ENCODE peak calls at places on chromosomes 2 and 18, in ten cellular contexts. One of them, this sample, is unnamed. For H3K4me1, the result is how much of the 10 kb centered on the place peaks cover.

GRCh38 chr2:98738304-98738703 is 7.4 kb upstream of the MGAT4A start:
- DNase-seq in colonic mucosa: no peak
- DNase-seq in gastrocnemius medialis: no peak
- DNase-seq in lower lobe of right lung: no peak
- DNase-seq in RWPE2: no peak
- DNase-seq in tibial nerve: no peak
- DNase-seq in OCI-LY7: no peak
- DNase-seq in K562: no peak
- DNase-seq in neural progenitor cell: no peak
- DNase-seq in kidney: no peak
- DNase-seq in this sample: no peak

GRCh38 chr2:122255924-122256323 is 500.5 kb downstream of the TSN start:
- DNase-seq in colonic mucosa: no peak
- DNase-seq in gastrocnemius medialis: no peak
- DNase-seq in lower lobe of right lung: no peak
- DNase-seq in RWPE2: no peak
- DNase-seq in tibial nerve: no peak
- DNase-seq in OCI-LY7: no peak
- DNase-seq in K562: no peak
- DNase-seq in neural progenitor cell: no peak
- DNase-seq in kidney: no peak
- DNase-seq in this sample: no peak

GRCh38 chr18:59696311-59697235 is 650 bp downstream of the CCBE1 start:
- DNase-seq in colonic mucosa: no peak
- DNase-seq in gastrocnemius medialis: no peak
- DNase-seq in lower lobe of right lung: no peak
- DNase-seq in RWPE2: no peak
- DNase-seq in tibial nerve: no peak
- DNase-seq in OCI-LY7: no peak
- DNase-seq in K562: no peak
- DNase-seq in neural progenitor cell: peak
- DNase-seq in kidney: no peak
- DNase-seq in this sample: peak

GRCh38 chr18:50096766-50097435 is 98.0 kb downstream of the MYO5B start:
- DNase-seq in colonic mucosa: no peak
- DNase-seq in gastrocnemius medialis: no peak
- DNase-seq in lower lobe of right lung: no peak
- DNase-seq in RWPE2: no peak
- DNase-seq in tibial nerve: no peak
- DNase-seq in OCI-LY7: no peak
- DNase-seq in K562: no peak
- DNase-seq in neural progenitor cell: no peak
- DNase-seq in kidney: no peak
- DNase-seq in this sample: no peak

GRCh38 chr2:15794608-15795134 is 145.7 kb upstream of the MYCN start:
- DNase-seq in colonic mucosa: no peak
- DNase-seq in gastrocnemius medialis: no peak
- DNase-seq in lower lobe of right lung: no peak
- DNase-seq in RWPE2: no peak
- DNase-seq in tibial nerve: no peak
- DNase-seq in OCI-LY7: no peak
- DNase-seq in K562: no peak
- DNase-seq in neural progenitor cell: no peak
- DNase-seq in kidney: no peak
- DNase-seq in this sample: no peak

GRCh38 chr2:21804151-21804550 is 680.4 kb downstream of the TDRD15 start:
- DNase-seq in colonic mucosa: no peak
- DNase-seq in gastrocnemius medialis: no peak
- DNase-seq in lower lobe of right lung: no peak
- DNase-seq in RWPE2: no peak
- DNase-seq in tibial nerve: no peak
- DNase-seq in OCI-LY7: no peak
- DNase-seq in K562: no peak
- DNase-seq in neural progenitor cell: no peak
- DNase-seq in kidney: no peak
- DNase-seq in this sample: no peak

GRCh38 chr2:98568161-98568956 is 40.0 kb downstream of the COA5 start:
- DNase-seq in colonic mucosa: no peak
- DNase-seq in gastrocnemius medialis: no peak
- DNase-seq in lower lobe of right lung: no peak
- DNase-seq in RWPE2: no peak
- DNase-seq in tibial nerve: no peak
- DNase-seq in OCI-LY7: no peak
- DNase-seq in K562: no peak
- DNase-seq in neural progenitor cell: no peak
- DNase-seq in kidney: no peak
- DNase-seq in this sample: no peak

GRCh38 chr2:217263796-217264195 is 403.9 kb upstream of the TNP1 start:
- DNase-seq in colonic mucosa: no peak
- DNase-seq in gastrocnemius medialis: no peak
- DNase-seq in lower lobe of right lung: no peak
- DNase-seq in RWPE2: no peak
- DNase-seq in tibial nerve: no peak
- DNase-seq in OCI-LY7: no peak
- DNase-seq in K562: no peak
- DNase-seq in neural progenitor cell: no peak
- DNase-seq in kidney: no peak
- DNase-seq in this sample: no peak

GRCh38 chr2:69020496-69020895 is 7.5 kb downstream of the ANTXR1 start:
- DNase-seq in colonic mucosa: no peak
- DNase-seq in gastrocnemius medialis: no peak
- DNase-seq in lower lobe of right lung: no peak
- DNase-seq in RWPE2: no peak
- DNase-seq in tibial nerve: no peak
- DNase-seq in OCI-LY7: no peak
- DNase-seq in K562: no peak
- DNase-seq in neural progenitor cell: no peak
- DNase-seq in kidney: no peak
- DNase-seq in this sample: no peak

GRCh38 chr2:69017876-69018275 is 4.9 kb downstream of the ANTXR1 start:
- DNase-seq in colonic mucosa: no peak
- DNase-seq in gastrocnemius medialis: no peak
- DNase-seq in lower lobe of right lung: no peak
- DNase-seq in RWPE2: no peak
- DNase-seq in tibial nerve: no peak
- DNase-seq in OCI-LY7: no peak
- DNase-seq in K562: no peak
- DNase-seq in neural progenitor cell: no peak
- DNase-seq in kidney: no peak
- DNase-seq in this sample: no peak

GRCh38 chr2:69013837-69014796 is 1.1 kb downstream of the ANTXR1 start:
- DNase-seq in colonic mucosa: no peak
- DNase-seq in gastrocnemius medialis: no peak
- DNase-seq in lower lobe of right lung: no peak
- DNase-seq in RWPE2: no peak
- DNase-seq in tibial nerve: no peak
- DNase-seq in OCI-LY7: no peak
- DNase-seq in K562: no peak
- DNase-seq in neural progenitor cell: peak
- DNase-seq in kidney: no peak
- DNase-seq in this sample: no peak

GRCh38 chr2:69018629-69019227 is 5.7 kb downstream of the ANTXR1 start:
- DNase-seq in colonic mucosa: no peak
- DNase-seq in gastrocnemius medialis: no peak
- DNase-seq in lower lobe of right lung: no peak
- DNase-seq in RWPE2: no peak
- DNase-seq in tibial nerve: no peak
- DNase-seq in OCI-LY7: no peak
- DNase-seq in K562: no peak
- DNase-seq in neural progenitor cell: no peak
- DNase-seq in kidney: no peak
- DNase-seq in this sample: no peak

DNA sequence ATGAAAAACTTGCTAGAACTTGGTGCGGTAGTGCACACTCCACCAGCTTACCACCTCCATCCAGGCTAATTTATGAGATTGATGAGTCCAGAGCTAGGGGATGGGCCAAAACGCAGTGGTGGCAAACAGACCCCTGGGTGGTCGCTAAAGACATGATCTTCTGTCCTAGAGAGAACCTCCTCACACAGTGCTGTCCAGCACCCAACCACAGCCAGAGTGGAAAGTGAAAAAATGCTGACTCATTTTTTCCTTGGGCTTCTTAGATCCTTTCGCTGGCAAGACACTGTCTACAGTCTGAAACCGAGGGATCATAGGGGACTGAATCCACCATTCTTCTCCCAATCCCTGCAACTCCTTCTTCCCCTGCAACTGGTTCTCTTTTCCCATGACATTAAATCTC is 4.1 kb downstream of the ANTXR1 start:
- DNase-seq in colonic mucosa: no peak
- DNase-seq in gastrocnemius medialis: no peak
- DNase-seq in lower lobe of right lung: no peak
- DNase-seq in RWPE2: no peak
- DNase-seq in tibial nerve: no peak
- DNase-seq in OCI-LY7: no peak
- DNase-seq in K562: no peak
- DNase-seq in neural progenitor cell: no peak
- DNase-seq in kidney: no peak
- DNase-seq in this sample: no peak
- H3K4me1 ChIP-seq in colonic mucosa: under half
- H3K4me1 ChIP-seq in gastrocnemius medialis: under half
- H3K4me1 ChIP-seq in lower lobe of right lung: under half
- H3K4me1 ChIP-seq in RWPE2: under half
- H3K4me1 ChIP-seq in tibial nerve: under half
- H3K4me1 ChIP-seq in OCI-LY7: under half
- H3K4me1 ChIP-seq in K562: under half
- H3K4me1 ChIP-seq in neural progenitor cell: under half
- H3K4me1 ChIP-seq in kidney: under half
- H3K4me1 ChIP-seq in this sample: half or more

DNA sequence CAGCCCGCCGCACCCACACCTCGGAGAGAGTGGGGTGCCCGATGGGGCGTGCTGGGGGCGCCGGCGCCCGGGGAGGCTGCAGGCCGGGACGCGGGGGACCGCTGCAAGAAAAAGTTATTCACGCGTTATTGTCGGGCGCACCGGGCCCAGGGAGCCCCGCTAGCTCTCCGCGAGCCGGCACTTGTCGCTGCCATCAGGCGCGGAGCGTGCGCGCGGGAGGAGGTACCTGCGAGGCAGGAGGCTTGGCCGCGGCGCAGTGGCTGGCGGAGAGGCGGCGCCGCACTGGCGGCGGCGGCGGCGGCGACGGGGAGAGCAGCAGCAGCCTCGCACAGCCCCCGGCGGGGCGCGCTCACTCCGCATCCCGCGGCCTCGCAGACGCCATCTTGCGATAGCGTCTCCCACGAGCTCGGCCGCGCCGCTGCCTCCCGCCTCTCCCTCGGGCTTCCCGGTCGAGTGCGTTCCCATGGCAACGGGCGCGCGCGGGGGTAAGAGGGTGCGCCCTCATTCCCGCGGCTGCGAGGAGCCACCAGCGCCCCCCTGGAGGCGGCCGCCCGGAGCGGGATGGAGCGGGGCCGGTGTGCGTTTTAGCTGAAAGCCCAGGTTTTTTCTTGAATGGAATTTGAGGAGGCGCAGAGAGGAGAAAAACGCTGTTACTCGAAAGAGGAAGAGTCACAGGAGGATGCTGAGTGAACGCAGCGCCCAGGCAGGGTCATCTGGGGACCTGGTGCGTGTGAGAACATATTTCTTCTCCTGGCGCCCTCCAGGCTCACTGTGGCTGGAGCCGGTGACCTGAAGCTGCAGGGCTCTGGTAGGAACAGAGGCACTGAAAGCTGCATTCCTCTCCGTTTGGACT is at the start of gene CHN1:
- DNase-seq in colonic mucosa: peak
- DNase-seq in gastrocnemius medialis: no peak
- DNase-seq in lower lobe of right lung: peak
- DNase-seq in RWPE2: peak
- DNase-seq in tibial nerve: peak
- DNase-seq in OCI-LY7: peak
- DNase-seq in K562: peak
- DNase-seq in neural progenitor cell: peak
- DNase-seq in kidney: peak
- DNase-seq in this sample: peak
- TF ChIP-seq CTCF in colonic mucosa: no peak
- TF ChIP-seq CTCF in gastrocnemius medialis: peak
- TF ChIP-seq CTCF in lower lobe of right lung: no peak
- TF ChIP-seq CTCF in RWPE2: peak
- TF ChIP-seq CTCF in tibial nerve: no peak
- TF ChIP-seq CTCF in OCI-LY7: peak
- TF ChIP-seq CTCF in K562: peak
- TF ChIP-seq CTCF in neural progenitor cell: peak
- TF ChIP-seq CTCF in kidney: no peak
- TF ChIP-seq CTCF in this sample: peak

GRCh38 chr2:6523476-6523875 is 342.2 kb downstream of the CMPK2 start:
- DNase-seq in colonic mucosa: no peak
- DNase-seq in gastrocnemius medialis: no peak
- DNase-seq in lower lobe of right lung: no peak
- DNase-seq in RWPE2: no peak
- DNase-seq in tibial nerve: no peak
- DNase-seq in OCI-LY7: no peak
- DNase-seq in K562: no peak
- DNase-seq in neural progenitor cell: no peak
- DNase-seq in kidney: no peak
- DNase-seq in this sample: no peak

GRCh38 chr2:6526093-6526824 is 339.4 kb downstream of the CMPK2 start:
- DNase-seq in colonic mucosa: no peak
- DNase-seq in gastrocnemius medialis: no peak
- DNase-seq in lower lobe of right lung: no peak
- DNase-seq in RWPE2: no peak
- DNase-seq in tibial nerve: no peak
- DNase-seq in OCI-LY7: peak
- DNase-seq in K562: no peak
- DNase-seq in neural progenitor cell: peak
- DNase-seq in kidney: no peak
- DNase-seq in this sample: no peak

GRCh38 chr2:6525371-6525770 is 340.3 kb downstream of the CMPK2 start:
- DNase-seq in colonic mucosa: no peak
- DNase-seq in gastrocnemius medialis: no peak
- DNase-seq in lower lobe of right lung: no peak
- DNase-seq in RWPE2: no peak
- DNase-seq in tibial nerve: no peak
- DNase-seq in OCI-LY7: no peak
- DNase-seq in K562: no peak
- DNase-seq in neural progenitor cell: peak
- DNase-seq in kidney: no peak
- DNase-seq in this sample: no peak

DNA sequence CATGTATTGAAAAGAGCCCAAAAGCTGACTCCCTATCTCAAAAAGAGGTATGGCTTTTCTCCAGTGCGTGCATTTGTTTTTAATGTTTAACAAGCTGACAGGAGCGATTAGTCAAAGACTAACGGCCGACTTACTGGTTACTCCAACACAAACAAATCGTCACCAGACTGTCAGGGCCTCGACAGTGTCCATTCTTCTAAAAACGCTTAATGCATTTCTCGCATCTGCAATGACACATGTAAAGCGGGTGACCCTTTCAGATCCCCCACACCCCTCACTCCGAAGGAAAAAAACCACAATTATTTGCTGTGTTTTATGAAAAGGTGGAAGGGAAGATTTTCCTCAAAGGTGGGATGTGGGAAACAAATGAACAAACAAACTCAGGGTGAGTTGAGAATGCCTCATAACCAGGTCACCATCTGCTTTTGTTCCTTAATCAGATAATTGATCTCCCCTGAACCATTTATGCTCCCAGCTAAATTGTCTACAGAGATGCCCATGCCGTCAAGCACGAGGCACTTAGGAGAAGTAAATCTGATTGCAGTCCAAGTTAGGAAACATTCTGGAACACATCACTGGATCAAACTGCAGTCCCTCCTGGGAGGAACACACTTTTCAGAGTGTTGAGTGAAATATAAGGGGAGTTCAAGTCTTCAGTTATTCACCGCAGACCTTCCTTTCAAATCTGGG is 340.9 kb downstream of the CMPK2 start:
- DNase-seq in colonic mucosa: no peak
- DNase-seq in gastrocnemius medialis: no peak
- DNase-seq in lower lobe of right lung: no peak
- DNase-seq in RWPE2: no peak
- DNase-seq in tibial nerve: no peak
- DNase-seq in OCI-LY7: no peak
- DNase-seq in K562: no peak
- DNase-seq in neural progenitor cell: no peak
- DNase-seq in kidney: no peak
- DNase-seq in this sample: no peak
- H3K27ac ChIP-seq in colonic mucosa: no peak
- H3K27ac ChIP-seq in gastrocnemius medialis: no peak
- H3K27ac ChIP-seq in lower lobe of right lung: no peak
- H3K27ac ChIP-seq in RWPE2: no peak
- H3K27ac ChIP-seq in tibial nerve: no peak
- H3K27ac ChIP-seq in OCI-LY7: no peak
- H3K27ac ChIP-seq in K562: no peak
- H3K27ac ChIP-seq in neural progenitor cell: no peak
- H3K27ac ChIP-seq in kidney: no peak
- H3K27ac ChIP-seq in this sample: no peak

DNA sequence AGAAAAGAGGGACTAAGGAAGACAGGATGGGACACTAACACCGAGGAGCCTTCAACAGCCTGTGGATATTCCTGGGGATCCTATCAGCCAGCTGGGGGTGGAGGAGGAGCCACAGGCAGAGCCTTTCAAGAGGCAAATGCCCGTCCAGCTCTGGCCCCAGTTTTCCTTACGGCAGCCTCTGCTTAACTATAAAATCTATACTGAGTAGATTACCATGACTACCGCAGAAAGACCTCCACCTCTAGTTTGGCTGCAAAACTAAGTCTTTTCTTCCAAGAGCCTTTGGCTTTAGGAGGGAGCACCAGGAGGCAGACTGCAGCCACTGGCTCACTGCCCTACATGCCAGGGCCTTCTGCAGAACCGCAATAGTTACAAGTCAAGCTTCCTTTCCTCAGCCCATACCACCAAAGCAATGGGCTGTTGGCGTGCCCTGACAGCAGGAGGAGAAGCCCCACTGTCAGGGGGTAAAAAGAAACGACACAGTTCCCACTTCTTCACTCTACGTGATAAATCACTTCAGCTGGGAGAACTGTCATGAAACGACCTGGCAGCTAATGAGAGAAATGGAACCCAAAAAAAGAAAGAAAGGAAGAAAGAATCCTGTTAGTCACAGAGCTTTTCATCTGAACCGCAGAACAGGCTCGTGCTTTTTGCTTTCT is 25.1 kb upstream of the CREB1 start:
- DNase-seq in colonic mucosa: no peak
- DNase-seq in gastrocnemius medialis: no peak
- DNase-seq in lower lobe of right lung: no peak
- DNase-seq in RWPE2: no peak
- DNase-seq in tibial nerve: no peak
- DNase-seq in OCI-LY7: no peak
- DNase-seq in K562: no peak
- DNase-seq in neural progenitor cell: peak
- DNase-seq in kidney: no peak
- DNase-seq in this sample: peak
- H3K4me1 ChIP-seq in colonic mucosa: under half
- H3K4me1 ChIP-seq in gastrocnemius medialis: under half
- H3K4me1 ChIP-seq in lower lobe of right lung: under half
- H3K4me1 ChIP-seq in RWPE2: under half
- H3K4me1 ChIP-seq in tibial nerve: under half
- H3K4me1 ChIP-seq in OCI-LY7: under half
- H3K4me1 ChIP-seq in K562: under half
- H3K4me1 ChIP-seq in neural progenitor cell: under half
- H3K4me1 ChIP-seq in kidney: under half
- H3K4me1 ChIP-seq in this sample: half or more

This sample was measured in left ventricle myocardium inferior.